ENCODE peak calls at places on chromosomes 6 and 20, in seven cellular contexts. X is fibroblast of pulmonary artery, G is Calu3, D is right lobe of liver, E is AG04450, C is pancreas, Y is fibroblast of lung. O is an unnamed sample.

GRCh38 chr20:9912858-9913434 is 74.1 kb upstream of the PAK5 start:
- DNase-seq in Y (peak; percentile 61), C (no peak), G (peak; percentile 36), X (peak; percentile 63), D (no peak), E (peak; percentile 3), O (peak; percentile 39)

GRCh38 chr20:36493801-36494114 is 47.6 kb upstream of the MYL9 start:
- DNase-seq in D (peak; percentile 62), Y (peak; percentile 87), G (no peak), E (peak; percentile 45), C (no peak), X (peak; percentile 64), O (peak; percentile 81)

GRCh38 chr6:131660195-131660594 is 23.1 kb downstream of the ENPP3 start:
- DNase-seq in G (peak; percentile 17), X (peak; percentile 20), Y (peak; percentile 3), C (no peak), D (no peak), E (no peak), O (peak; percentile 27)

GRCh38 chr6:137353346-137353745 is 134.2 kb upstream of the IFNGR1 start:
- DNase-seq in E (no peak), C (no peak), X (peak; percentile 24), D (no peak), G (no peak), Y (no peak), O (no peak)

GRCh38 chr6:157760589-157761330 is 62.3 kb upstream of the SNX9 start:
- DNase-seq in E (peak; percentile 37), G (peak; percentile 12), Y (peak; percentile 82), D (no peak), C (no peak), X (peak; percentile 93), O (peak; percentile 88)

GRCh38 chr6:165098165-165098564 is 211.2 kb downstream of the C6orf118 start:
- DNase-seq in D (no peak), G (no peak), Y (no peak), E (no peak), C (no peak), X (peak; percentile 7), O (no peak)

GRCh38 chr6:108968325-108968724 is 120.1 kb downstream of the ARMC2 start:
- DNase-seq in D (no peak), E (no peak), X (no peak), C (no peak), Y (no peak), G (no peak), O (no peak)

GRCh38 chr6:42030585-42031506 is 19.5 kb upstream of the TAF8 start:
- DNase-seq in C (no peak), X (peak; percentile 69), E (no peak), Y (peak; percentile 53), G (no peak), D (no peak), O (peak; percentile 95)

GRCh38 chr20:872855-873520 is 39.5 kb downstream of the FAM110A start:
- DNase-seq in D (no peak), X (no peak), E (no peak), C (no peak), Y (no peak), G (peak; percentile 20), O (no peak)

GRCh38 chr6:163419413-163420314 is 5.1 kb downstream of the QKI start:
- DNase-seq in D (no peak), Y (peak; percentile 53), E (no peak), X (peak; percentile 45), C (no peak), G (no peak), O (peak; percentile 62)

GRCh38 chr6:107641500-107641931 is 151.6 kb downstream of the SOBP start:
- DNase-seq in D (peak; percentile 92), E (no peak), Y (no peak), C (no peak), G (peak; percentile 65), X (no peak), O (no peak)

GRCh38 chr6:10465633-10466499 is 51.0 kb upstream of the TFAP2A start:
- DNase-seq in C (no peak), G (peak; percentile 69), E (no peak), D (peak; percentile 51), Y (peak; percentile 41), X (peak; percentile 45), O (peak; percentile 28)

GRCh38 chr6:44250718-44251123 is 3.8 kb downstream of the HSP90AB1 start:
- DNase-seq in G (no peak), X (no peak), Y (no peak), E (no peak), D (no peak), C (no peak), O (no peak)

GRCh38 chr6:116011520-116011919 is 49.2 kb downstream of the FRK start:
- DNase-seq in G (peak; percentile 61), C (no peak), Y (no peak), D (no peak), E (no peak), X (no peak), O (no peak)

GRCh38 chr20:61975411-61975810 is 90.3 kb downstream of the TAF4 start:
- DNase-seq in X (no peak), C (no peak), Y (no peak), D (no peak), E (no peak), G (no peak), O (no peak)

GRCh38 chr20:1499528-1500420 is 8.6 kb upstream of the SIRPB2 start:
- DNase-seq in C (no peak), Y (no peak), D (no peak), X (no peak), G (peak; percentile 12), E (no peak), O (no peak)

GRCh38 chr6:135162678-135163439 is 18.2 kb upstream of the MYB start:
- DNase-seq in Y (no peak), G (peak; percentile 42), E (no peak), D (no peak), C (no peak), X (peak; percentile 37), O (no peak)

GRCh38 chr6:13914346-13914745 is 10.4 kb upstream of the RNF182 start:
- DNase-seq in E (no peak), D (no peak), X (no peak), G (no peak), C (no peak), Y (peak; percentile 48), O (no peak)

GRCh38 chr6:54698974-54699373 is 147.6 kb upstream of the FAM83B start:
- DNase-seq in E (no peak), X (no peak), Y (no peak), G (peak; percentile 45), C (no peak), D (no peak), O (no peak)

GRCh38 chr6:26187981-26188635 is 100.9 kb downstream of the HFE start:
- DNase-seq in Y (peak; percentile 68), C (no peak), X (peak; percentile 51), G (no peak), E (no peak), D (peak; percentile 66), O (peak; percentile 73)

GRCh38 chr20:25064561-25064960 is 6.6 kb upstream of the ACSS1 start:
- DNase-seq in D (no peak), G (no peak), E (no peak), C (no peak), X (no peak), Y (no peak), O (no peak)

GRCh38 chr20:14622796-14623195 is 285.4 kb upstream of the FLRT3 start:
- DNase-seq in X (peak; percentile 79), C (no peak), G (peak; percentile 42), Y (peak; percentile 17), D (no peak), E (no peak), O (peak; percentile 46)

GRCh38 chr6:42212442-42212841 is 5.2 kb downstream of the MRPS10 start:
- DNase-seq in X (no peak), D (no peak), Y (no peak), E (no peak), C (no peak), G (no peak), O (no peak)

GRCh38 chr6:158409451-158409850 is 97.2 kb downstream of the TULP4 start:
- DNase-seq in X (peak; percentile 81), Y (peak; percentile 72), G (no peak), E (no peak), C (no peak), D (no peak), O (peak; percentile 89)

GRCh38 chr6:101700655-101701054 is 307.1 kb downstream of the GRIK2 start:
- DNase-seq in D (no peak), Y (no peak), E (no peak), X (no peak), C (no peak), G (no peak), O (no peak)

GRCh38 chr20:5931411-5931810 is 18.9 kb downstream of the TRMT6 start:
- DNase-seq in C (no peak), X (no peak), Y (no peak), E (no peak), D (no peak), G (no peak), O (no peak)

GRCh38 chr6:32954983-32955802 is 2.3 kb upstream of the HLA-DMA start:
- DNase-seq in X (peak; percentile 30), G (peak; percentile 51), D (no peak), E (no peak), Y (no peak), C (no peak), O (peak; percentile 22)
- TF ChIP-seq CTCF in X (peak; percentile 44), G (peak; percentile 69), D (peak; percentile 37), E (peak; percentile 48), Y (peak; percentile 43), C (no peak), O (peak; percentile 48)

GRCh38 chr20:21209668-21210067 is 83.8 kb downstream of the KIZ start:
- DNase-seq in E (no peak), Y (no peak), X (no peak), G (no peak), D (no peak), C (no peak), O (no peak)
- TF ChIP-seq CTCF in E (no peak), Y (no peak), X (no peak), G (no peak), D (no peak), C (no peak), O (no peak)

GRCh38 chr6:56766806-56767178 is 124.1 kb upstream of the DST start:
- DNase-seq in Y (peak; percentile 90), X (peak; percentile 61), E (peak; percentile 68), D (no peak), G (no peak), C (no peak), O (peak; percentile 78)

GRCh38 chr6:56766139-56766805 is 123.6 kb upstream of the DST start:
- DNase-seq in D (no peak), E (no peak), G (no peak), X (no peak), Y (no peak), C (no peak), O (no peak)

GRCh38 chr6:56760842-56761241 is 118.2 kb upstream of the DST start:
- DNase-seq in Y (no peak), G (no peak), D (no peak), E (no peak), C (no peak), X (no peak), O (peak; percentile 43)

GRCh38 chr6:56765494-56765893 is 122.8 kb upstream of the DST start:
- DNase-seq in E (no peak), G (no peak), C (no peak), X (no peak), Y (no peak), D (no peak), O (no peak)

GRCh38 chr6:56764081-56764566 is 121.4 kb upstream of the DST start:
- DNase-seq in Y (peak; percentile 63), X (peak; percentile 64), G (peak; percentile 48), E (no peak), C (no peak), D (no peak), O (peak; percentile 57)
- TF ChIP-seq CTCF in Y (peak; percentile 51), X (peak; percentile 57), G (peak; percentile 54), E (peak; percentile 48), C (no peak), D (peak; percentile 46), O (peak; percentile 55)

GRCh38 chr20:17734374-17734773 is 34.6 kb downstream of the BANF2 start:
- DNase-seq in E (no peak), D (no peak), X (no peak), C (no peak), G (no peak), Y (no peak), O (no peak)
- TF ChIP-seq CTCF in E (no peak), D (no peak), X (no peak), C (no peak), G (no peak), Y (no peak), O (no peak)